ENCODE peak calls at places on chromosomes 4 and X, in seven cellular contexts. C, G, Z, K, U, W and P are unnamed samples.

GRCh38 chrX:134782796-134783195 is 124.5 kb upstream of the PLAC1 start:
- DNase-seq in C (peak), G (no peak), W (no peak), U (no peak), Z (no peak), K (peak), P (no peak)

GRCh38 chrX:17022205-17022604 is 75.7 kb downstream of the REPS2 start:
- DNase-seq in K (peak), W (no peak), G (no peak), U (no peak), Z (no peak), C (no peak), P (no peak)

GRCh38 chrX:21905209-21905735 is 35.2 kb upstream of the SMS start:
- DNase-seq in Z (no peak), U (no peak), W (no peak), K (no peak), G (no peak), C (no peak), P (no peak)

GRCh38 chr4:124266706-124267105 is 445.8 kb downstream of the ANKRD50 start:
- DNase-seq in Z (no peak), C (no peak), G (no peak), K (no peak), U (no peak), W (no peak), P (no peak)

GRCh38 chr4:2059034-2059725 is at the start of gene NAT8L:
- DNase-seq in U (peak), W (peak), G (no peak), Z (no peak), K (no peak), C (no peak), P (no peak)

GRCh38 chr4:101953949-101954348 is 163.4 kb downstream of the BANK1 start:
- DNase-seq in K (peak), U (no peak), Z (no peak), G (no peak), W (no peak), C (no peak), P (peak)

GRCh38 chrX:118596428-118596827 is 100.8 kb downstream of the DOCK11 start:
- DNase-seq in Z (no peak), G (no peak), K (no peak), W (no peak), C (no peak), U (no peak), P (no peak)

GRCh38 chr4:163694385-163694784 is 199.9 kb downstream of the TMA16 start:
- DNase-seq in Z (no peak), G (no peak), K (peak), C (no peak), W (no peak), U (no peak), P (no peak)

GRCh38 chrX:50812995-50813842 is 775 bp downstream of the SHROOM4 start:
- DNase-seq in C (no peak), W (no peak), K (peak), U (peak), Z (no peak), G (no peak), P (peak)

GRCh38 chr4:3384771-3385701 is 56.7 kb upstream of the HGFAC start:
- DNase-seq in G (no peak), Z (no peak), W (no peak), C (no peak), K (no peak), U (peak), P (peak)

GRCh38 chr4:56049428-56050212 is 100.9 kb downstream of the CEP135 start:
- DNase-seq in W (no peak), Z (no peak), C (no peak), U (no peak), G (no peak), K (peak), P (no peak)

GRCh38 chr4:89213382-89213701 is 94.3 kb downstream of the GPRIN3 start:
- DNase-seq in G (no peak), K (no peak), C (no peak), W (no peak), U (no peak), Z (no peak), P (no peak)

GRCh38 chr4:180028682-180029081 is 2214.5 kb upstream of the TENM3 start:
- DNase-seq in W (no peak), Z (no peak), G (no peak), K (peak), U (peak), C (no peak), P (peak)

GRCh38 chr4:159360549-159360948 is 257.7 kb downstream of the RAPGEF2 start:
- DNase-seq in G (no peak), K (peak), C (no peak), Z (no peak), U (no peak), W (no peak), P (no peak)

GRCh38 chr4:153232768-153233167 is 28.5 kb downstream of the TRIM2 start:
- DNase-seq in U (peak), C (no peak), W (no peak), G (no peak), Z (no peak), K (no peak), P (no peak)

GRCh38 chrX:75547137-75547536 is 24.3 kb upstream of the ZDHHC15 start:
- DNase-seq in K (no peak), U (no peak), C (no peak), G (no peak), W (no peak), Z (no peak), P (no peak)

GRCh38 chr4:4791299-4791798 is 68.1 kb upstream of the MSX1 start:
- DNase-seq in K (no peak), G (no peak), U (no peak), W (no peak), C (no peak), Z (no peak), P (no peak)

GRCh38 chr4:16757080-16757521 is 141.3 kb downstream of the LDB2 start:
- DNase-seq in U (no peak), W (no peak), G (no peak), K (peak), Z (no peak), C (no peak), P (no peak)

GRCh38 chrX:155068165-155068564 is 2.8 kb downstream of the CMC4 start:
- DNase-seq in Z (no peak), U (no peak), C (no peak), G (no peak), K (peak), W (no peak), P (no peak)

GRCh38 chr4:189046642-189047041 is 894.0 kb upstream of the FRG1 start:
- DNase-seq in C (no peak), Z (no peak), W (no peak), K (peak), G (no peak), U (no peak), P (no peak)

GRCh38 chr4:23934223-23934622 is 44.4 kb upstream of the PPARGC1A start:
- DNase-seq in G (no peak), C (no peak), K (no peak), U (no peak), Z (no peak), W (no peak), P (no peak)

GRCh38 chr4:110484029-110484428 is 8.1 kb downstream of the ENPEP start:
- DNase-seq in C (no peak), Z (no peak), U (no peak), W (no peak), G (no peak), K (no peak), P (no peak)